ENCODE peak calls at places on chromosomes 6 and 20, in four cellular contexts. J, V, T and O are unnamed samples.

GRCh38 chr6:140058846-140059245 is 684.4 kb upstream of the CITED2 start:
- DNase-seq in J (no peak), V (no peak), T (no peak), O (no peak)

GRCh38 chr6:152380993-152381898 is 255.9 kb downstream of the SYNE1 start:
- DNase-seq in J (no peak), V (peak; percentile 93), T (peak; percentile 95), O (peak; percentile 97)

GRCh38 chr20:63129991-63130653 is 85.8 kb downstream of the YTHDF1 start:
- DNase-seq in J (peak; percentile 48), V (no peak), T (no peak), O (no peak)

GRCh38 chr20:10987651-10988383 is 314.0 kb upstream of the JAG1 start:
- DNase-seq in J (no peak), V (no peak), T (no peak), O (peak; percentile 43)

GRCh38 chr6:106511274-106512047 is 117.8 kb downstream of the RTN4IP1 start:
- DNase-seq in J (peak; percentile 91), V (peak; percentile 41), T (no peak), O (peak; percentile 29)

GRCh38 chr6:158770533-158770932 is 48.6 kb downstream of the EZR start:
- DNase-seq in J (no peak), V (no peak), T (no peak), O (no peak)

GRCh38 chr6:72525821-72526550 is 95.9 kb upstream of the KCNQ5 start:
- DNase-seq in J (no peak), V (no peak), T (peak; percentile 52), O (peak; percentile 35)

GRCh38 chr6:106870824-106871300 is 103.7 kb downstream of the CD24 start:
- DNase-seq in J (no peak), V (peak; percentile 26), T (no peak), O (no peak)

GRCh38 chr6:89475634-89476033 is 42.7 kb downstream of the ANKRD6 start:
- DNase-seq in J (no peak), V (no peak), T (peak; percentile 6), O (peak; percentile 30)
- H3K4me3 ChIP-seq in J (no peak overlapping the region), V (no peak overlapping the region), T (no peak overlapping the region), O (no peak overlapping the region)

DNA sequence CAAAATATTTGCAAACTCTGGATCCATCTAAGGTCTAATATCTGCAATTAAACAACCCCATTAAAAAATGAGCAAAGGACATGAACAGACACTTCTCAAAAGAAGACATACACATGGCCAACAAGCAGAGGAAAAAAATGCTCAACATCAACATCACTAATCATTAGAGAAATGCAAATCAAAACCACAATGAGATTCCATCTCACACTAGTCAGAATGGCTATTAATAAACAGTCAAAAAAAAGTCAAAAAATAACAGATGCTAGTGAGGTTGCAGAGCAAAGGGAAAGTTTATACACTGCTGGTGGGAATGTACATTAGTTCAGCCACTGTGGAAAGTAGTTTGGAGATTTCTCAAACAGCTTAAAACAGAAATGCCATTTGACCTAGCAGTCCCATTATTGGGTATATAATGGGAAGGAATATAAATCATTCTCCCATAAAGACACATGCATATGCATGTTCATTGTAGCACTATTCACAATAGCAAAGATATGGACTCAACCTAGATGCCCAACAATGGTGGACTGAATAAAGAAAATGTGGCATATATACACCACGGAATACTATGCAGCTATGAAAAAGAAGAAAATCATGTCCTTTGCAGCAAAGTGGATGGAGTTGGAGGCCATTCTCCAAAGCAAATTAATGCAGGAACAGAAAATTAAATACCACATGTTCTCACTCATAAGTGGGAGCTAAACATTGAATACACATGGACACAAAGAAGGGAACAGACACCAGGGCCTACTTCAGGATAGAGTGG is 9.1 kb downstream of the ZNFX1 start:
- DNase-seq in J (no peak), V (no peak), T (peak; percentile 84), O (peak; percentile 46)
- TF ChIP-seq CTCF in J (no peak), V (no peak), T (no peak), O (no peak)

DNA sequence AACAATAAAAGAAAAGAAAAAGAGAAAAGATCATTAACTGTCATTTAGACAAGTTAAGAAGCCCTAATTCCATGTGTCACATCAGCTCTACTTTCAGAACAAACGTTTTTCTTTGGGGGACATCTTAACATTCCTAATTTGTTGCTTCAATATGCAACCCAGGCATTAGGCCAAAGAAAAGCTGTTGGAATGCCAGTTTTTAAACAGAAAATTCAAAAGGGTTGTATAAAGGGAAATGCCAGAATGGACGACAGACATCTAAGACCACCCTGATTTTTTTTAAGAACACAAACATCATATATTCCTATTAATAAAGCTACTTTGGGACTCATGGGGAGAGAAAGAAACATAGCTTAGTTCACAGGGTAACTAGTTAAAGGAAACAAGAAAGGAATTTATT is 315.0 kb downstream of the GMDS start:
- DNase-seq in J (no peak), V (no peak), T (no peak), O (peak; percentile 54)
- H3K4me3 ChIP-seq in J (no peak overlapping the region), V (no peak overlapping the region), T (no peak overlapping the region), O (no peak overlapping the region)

GRCh38 chr6:33443025-33443424 is 11.4 kb upstream of the ZBTB9 start:
- DNase-seq in J (no peak), V (no peak), T (no peak), O (no peak)
- TF ChIP-seq CTCF in J (no peak), V (no peak), T (no peak), O (no peak)